ENCODE peak calls at places on chromosomes 16 and 17, in four cellular contexts. N, I, Q and U are unnamed samples.
A peak's percentile ranks its signal among the peaks of the same experiment; 100 is the strongest.

GRCh38 chr17:72587773-72588511 is 467.1 kb downstream of the SOX9 start:
- DNase-seq in N (no peak), I (no peak), Q (no peak), U (peak; percentile 24)

GRCh38 chr16:8634991-8635736 is 13.7 kb downstream of the METTL22 start:
- DNase-seq in N (no peak), I (no peak), Q (no peak), U (no peak)

GRCh38 chr17:67818110-67819002 is 6.9 kb upstream of the BPTF start:
- DNase-seq in N (no peak), I (no peak), Q (no peak), U (no peak)

GRCh38 chr16:89864421-89864820 is 9.0 kb upstream of the TCF25 start:
- DNase-seq in N (no peak), I (no peak), Q (no peak), U (no peak)

GRCh38 chr16:89618114-89618999 is 4.9 kb downstream of the DPEP1 start:
- DNase-seq in N (no peak), I (no peak), Q (no peak), U (no peak)

GRCh38 chr17:41333098-41333497 is 17.5 kb downstream of the KRT33A start:
- DNase-seq in N (no peak), I (no peak), Q (no peak), U (no peak)

GRCh38 chr17:50218771-50219315 is 17.4 kb upstream of the COL1A1 start:
- DNase-seq in N (no peak), I (no peak), Q (no peak), U (no peak)

GRCh38 chr17:70132505-70132904 is 36.8 kb upstream of the KCNJ2 start:
- DNase-seq in N (no peak), I (no peak), Q (no peak), U (no peak)

GRCh38 chr17:72576289-72576759 is 455.5 kb downstream of the SOX9 start:
- DNase-seq in N (no peak), I (no peak), Q (no peak), U (no peak)

GRCh38 chr17:72726936-72727335 is 365.6 kb downstream of the SLC39A11 start:
- DNase-seq in N (no peak), I (peak; percentile 41), Q (no peak), U (no peak)

GRCh38 chr16:68800257-68800875 is 43.0 kb upstream of the TANGO6 start:
- DNase-seq in N (peak; percentile 83), I (peak; percentile 69), Q (no peak), U (peak; percentile 71)

DNA sequence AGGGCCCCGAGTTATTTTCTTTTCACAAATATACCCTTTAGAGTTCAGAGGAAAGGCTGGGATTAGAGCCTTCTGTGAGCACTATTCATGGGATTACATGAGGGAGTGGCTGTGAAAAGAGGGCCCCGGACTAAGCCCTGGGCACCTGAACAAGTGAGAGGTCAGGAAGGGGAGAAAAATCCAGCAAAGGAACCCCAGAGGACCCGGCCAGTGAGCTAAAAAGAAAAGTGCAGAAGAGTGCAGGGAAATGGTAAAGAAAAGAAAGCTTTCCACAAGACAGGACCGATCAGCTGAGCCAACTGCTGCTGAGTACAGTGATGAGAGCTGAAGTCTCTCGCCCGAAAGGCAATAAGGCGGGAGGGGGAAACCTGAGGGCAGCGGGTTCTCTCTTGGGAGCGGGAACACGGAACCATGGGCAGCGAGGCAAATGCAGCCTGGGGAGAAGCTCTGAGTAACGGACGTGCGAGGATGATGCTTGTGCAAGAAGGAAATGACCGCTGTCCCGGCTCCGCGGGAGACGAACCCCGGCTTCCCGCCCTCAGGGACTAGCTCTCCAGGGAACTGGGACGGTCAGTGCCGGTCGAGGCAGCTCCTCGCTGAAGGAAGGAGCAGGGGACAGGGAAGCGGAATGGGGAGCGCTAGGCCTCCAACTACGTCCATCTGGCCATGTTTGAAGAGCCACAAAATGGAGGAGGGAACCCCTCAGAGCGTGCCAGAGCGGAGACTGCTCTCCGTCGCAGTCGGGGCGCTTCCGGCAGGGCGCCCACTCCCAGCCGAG is 665 bp upstream of the ALDH3A2 start:
- DNase-seq in N (peak; percentile 45), I (peak; percentile 72), Q (no peak), U (peak; percentile 62)
- H3K27ac ChIP-seq in N (peak overlapping the region; percentile 95), I (peak overlapping the region; percentile 89), Q (peak overlapping the region; percentile 41), U (peak overlapping the region; percentile 92)

DNA sequence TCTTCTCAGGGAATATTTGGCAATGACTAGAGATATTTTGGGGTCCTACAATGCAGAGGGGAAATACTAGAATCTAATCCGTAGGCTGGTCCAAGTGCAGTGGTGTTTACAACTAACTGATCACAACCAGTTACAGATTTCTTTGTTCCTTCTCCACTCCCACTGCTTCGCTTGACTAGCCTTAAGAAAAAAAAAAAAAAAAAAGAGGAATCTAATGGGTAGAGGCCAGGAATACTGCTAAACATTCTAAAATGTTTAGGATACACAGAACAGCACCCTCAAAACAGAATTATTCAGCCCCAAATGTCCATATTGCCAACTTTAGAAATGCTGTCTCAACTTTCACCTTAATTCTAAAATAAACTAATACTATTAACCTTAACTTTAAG is 49.0 kb upstream of the SKAP1 start:
- DNase-seq in N (no peak), I (no peak), Q (no peak), U (no peak)
- H3K27ac ChIP-seq in N (no peak overlapping the region), I (no peak overlapping the region), Q (no peak overlapping the region), U (no peak overlapping the region)

GRCh38 chr17:15512310-15512709 is 44.9 kb upstream of the CDRT4 start:
- DNase-seq in N (no peak), I (no peak), Q (no peak), U (no peak)
- H3K27ac ChIP-seq in N (no peak overlapping the region), I (no peak overlapping the region), Q (no peak overlapping the region), U (no peak overlapping the region)

GRCh38 chr16:350203-350602 is 2.3 kb downstream of the AXIN1 start:
- DNase-seq in N (no peak), I (no peak), Q (no peak), U (no peak)

GRCh38 chr16:353404-354285 is 1.1 kb upstream of the AXIN1 start:
- DNase-seq in N (no peak), I (no peak), Q (no peak), U (no peak)

GRCh38 chr16:352547-353403 is at the start of gene AXIN1:
- DNase-seq in N (peak; percentile 100), I (peak; percentile 100), Q (peak; percentile 100), U (peak; percentile 100)

GRCh38 chr16:354286-354881 is 1.9 kb upstream of the AXIN1 start:
- DNase-seq in N (peak; percentile 54), I (no peak), Q (no peak), U (no peak)

GRCh38 chr16:351804-352520 is 561 bp downstream of the AXIN1 start:
- DNase-seq in N (no peak), I (no peak), Q (peak; percentile 43), U (peak; percentile 28)
- H3K27ac ChIP-seq in N (peak overlapping the region; percentile 42), I (no peak overlapping the region), Q (peak overlapping the region; percentile 38), U (peak overlapping the region; percentile 39)

GRCh38 chr17:57875109-57876022 is 25.5 kb upstream of the MRPS23 start:
- DNase-seq in N (peak; percentile 52), I (peak; percentile 81), Q (no peak), U (peak; percentile 65)
- H3K27ac ChIP-seq in N (peak overlapping the region; percentile 57), I (peak overlapping the region; percentile 64), Q (no peak overlapping the region), U (peak overlapping the region; percentile 83)

GRCh38 chr17:7292194-7292593 is 2.2 kb downstream of the YBX2 start:
- DNase-seq in N (no peak), I (no peak), Q (no peak), U (no peak)
- H3K27ac ChIP-seq in N (no peak overlapping the region), I (no peak overlapping the region), Q (no peak overlapping the region), U (no peak overlapping the region)

DNA sequence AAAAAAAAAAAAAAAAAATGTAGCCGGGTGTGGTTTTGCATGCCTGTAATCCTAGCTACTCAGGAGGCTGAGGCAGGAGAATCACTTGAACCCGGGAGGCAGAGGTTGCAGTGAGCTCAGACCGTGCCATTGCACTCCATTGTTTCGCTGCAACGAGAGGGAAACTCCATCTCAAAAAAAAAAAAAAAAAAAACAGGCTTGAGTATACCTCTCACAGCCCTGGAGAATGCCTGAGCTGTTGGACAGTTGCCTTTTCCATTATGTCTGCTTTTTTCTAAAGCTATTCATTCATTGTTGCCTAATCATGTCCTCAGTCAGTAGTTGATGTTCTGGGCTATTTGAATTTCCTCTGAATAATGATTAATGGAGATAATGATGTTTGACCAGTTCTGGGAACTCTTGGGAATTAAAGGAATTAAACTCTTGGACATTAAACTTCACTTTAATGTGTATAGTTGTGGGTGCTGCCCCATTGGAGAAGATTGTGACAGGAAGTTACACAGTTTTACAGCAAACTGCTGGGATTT is 11.8 kb downstream of the HMOX2 start:
- DNase-seq in N (peak; percentile 44), I (no peak), Q (no peak), U (peak; percentile 38)
- H3K27ac ChIP-seq in N (no peak overlapping the region), I (peak overlapping the region; percentile 97), Q (peak overlapping the region; percentile 51), U (no peak overlapping the region)